ENCODE peak calls at places on chromosome 3, in five cellular contexts. C is right lobe of liver, U is cardiac fibroblast, N is suprapubic skin, K is uterus. J is an unnamed sample.

GRCh38 chr3:188352196-188352927 is 198.4 kb downstream of the LPP start:
- DNase-seq in N (no peak), C (no peak), K (no peak), U (no peak), J (no peak)

GRCh38 chr3:27943106-27943505 is 221.0 kb upstream of the EOMES start:
- DNase-seq in C (no peak), K (no peak), U (peak), N (no peak), J (peak)

GRCh38 chr3:18351069-18351628 is 74.0 kb downstream of the SATB1 start:
- DNase-seq in C (no peak), U (no peak), N (no peak), K (no peak), J (no peak)

GRCh38 chr3:125512135-125512920 is 7.7 kb downstream of the SNX4 start:
- DNase-seq in U (peak), N (no peak), K (no peak), C (no peak), J (peak)

GRCh38 chr3:37686225-37686624 is 175.5 kb upstream of the CTDSPL start:
- DNase-seq in C (no peak), U (no peak), K (no peak), N (no peak), J (no peak)

GRCh38 chr3:27653803-27654558 is 68.1 kb downstream of the EOMES start:
- DNase-seq in N (no peak), U (no peak), K (no peak), C (no peak), J (no peak)

GRCh38 chr3:12229144-12229871 is 59.6 kb upstream of the PPARG start:
- DNase-seq in N (no peak), C (no peak), K (no peak), U (no peak), J (no peak)

GRCh38 chr3:157176108-157176507 is 16.2 kb upstream of the CCNL1 start:
- DNase-seq in U (peak), C (no peak), N (no peak), K (no peak), J (no peak)

GRCh38 chr3:172836390-172836997 is 86.0 kb downstream of the ECT2 start:
- DNase-seq in U (peak), N (no peak), K (peak), C (no peak), J (peak)

GRCh38 chr3:40042752-40043443 is 233.5 kb downstream of the MYRIP start:
- DNase-seq in K (no peak), N (no peak), C (no peak), U (no peak), J (no peak)

GRCh38 chr3:42980209-42980608 is 1.1 kb downstream of the GASK1A start:
- DNase-seq in K (no peak), U (no peak), N (no peak), C (no peak), J (no peak)

GRCh38 chr3:172749201-172749965 is 1.1 kb upstream of the ECT2 start:
- DNase-seq in C (no peak), U (peak), K (peak), N (no peak), J (no peak)

GRCh38 chr3:158573714-158574113 is 2.7 kb downstream of the MLF1 start:
- DNase-seq in C (no peak), N (no peak), U (no peak), K (no peak), J (no peak)

GRCh38 chr3:115999598-115999997 is 376.3 kb downstream of the GAP43 start:
- DNase-seq in C (no peak), K (no peak), U (no peak), N (no peak), J (no peak)

GRCh38 chr3:25603703-25604102 is 61.0 kb downstream of the TOP2B start:
- DNase-seq in K (no peak), C (no peak), N (no peak), U (peak), J (no peak)

GRCh38 chr3:124492824-124493223 is 237.4 kb upstream of the UMPS start:
- DNase-seq in N (no peak), K (peak), C (peak), U (peak), J (peak)

GRCh38 chr3:46031747-46032146 is 4.5 kb upstream of the XCR1 start:
- DNase-seq in N (no peak), K (no peak), U (no peak), C (no peak), J (no peak)

GRCh38 chr3:10703875-10704274 is 112.2 kb upstream of the SLC6A11 start:
- DNase-seq in C (no peak), N (no peak), K (no peak), U (peak), J (peak)

GRCh38 chr3:67400476-67400875 is 253.9 kb downstream of the SUCLG2 start:
- DNase-seq in K (no peak), U (no peak), N (no peak), C (no peak), J (no peak)

GRCh38 chr3:51637941-51638471 is 33.0 kb upstream of the TEX264 start:
- DNase-seq in U (peak), K (no peak), C (no peak), N (no peak), J (peak)

GRCh38 chr3:21017115-21017852 is 733.7 kb downstream of the ZNF385D start:
- DNase-seq in U (peak), N (no peak), K (no peak), C (no peak), J (no peak)

GRCh38 chr3:69250014-69250413 is 127.6 kb upstream of the LMOD3 start:
- DNase-seq in U (peak), K (no peak), N (no peak), C (peak), J (peak)

GRCh38 chr3:72997421-72997961 is 880 bp downstream of the PPP4R2 start:
- DNase-seq in K (no peak), N (no peak), U (peak), C (no peak), J (peak)

GRCh38 chr3:12490547-12490946 is 6.3 kb downstream of the TSEN2 start:
- DNase-seq in K (no peak), C (no peak), U (peak), N (no peak), J (no peak)

GRCh38 chr3:197406266-197406665 is 107.9 kb upstream of the DLG1 start:
- DNase-seq in C (no peak), K (peak), N (no peak), U (peak), J (no peak)

GRCh38 chr3:72375237-72376154 is 472.7 kb downstream of the SHQ1 start:
- DNase-seq in K (no peak), C (no peak), U (no peak), N (no peak), J (peak)

GRCh38 chr3:38130219-38130618 is 6.7 kb downstream of the ACAA1 start:
- DNase-seq in U (no peak), N (no peak), K (no peak), C (no peak), J (no peak)

GRCh38 chr3:177195242-177195940 is 1.9 kb downstream of the TBL1XR1 start:
- DNase-seq in U (peak), N (no peak), C (no peak), K (peak), J (peak)

GRCh38 chr3:100697723-100698285 is 11.5 kb upstream of the TFG start:
- DNase-seq in U (no peak), N (no peak), C (peak), K (no peak), J (no peak)

GRCh38 chr3:170044795-170045244 is 7.0 kb downstream of the GPR160 start:
- DNase-seq in K (no peak), N (no peak), U (no peak), C (no peak), J (no peak)

GRCh38 chr3:38031022-38031994 is 1.9 kb upstream of the PLCD1 start:
- DNase-seq in U (peak), K (no peak), C (no peak), N (peak), J (peak)

GRCh38 chr3:56977561-56977889 is 82.9 kb upstream of the SPATA12 start:
- DNase-seq in C (no peak), U (no peak), K (no peak), N (no peak), J (no peak)

GRCh38 chr3:197420115-197420514 is 121.7 kb upstream of the DLG1 start:
- DNase-seq in C (no peak), U (no peak), K (no peak), N (no peak), J (no peak)

GRCh38 chr3:25155696-25156471 is 272.2 kb upstream of the RARB start:
- DNase-seq in N (no peak), C (no peak), K (no peak), U (no peak), J (no peak)

GRCh38 chr3:31533169-31533870 is 595 bp downstream of the STT3B start:
- DNase-seq in U (peak), C (peak), K (peak), N (peak), J (peak)

GRCh38 chr3:145251311-145251710 is 909.7 kb downstream of the PLOD2 start:
- DNase-seq in K (no peak), N (no peak), C (no peak), U (no peak), J (no peak)

GRCh38 chr3:195187609-195188529 is 83.1 kb downstream of the XXYLT1 start:
- DNase-seq in C (no peak), U (peak), N (no peak), K (peak), J (no peak)

GRCh38 chr3:160163259-160163878 is 61.9 kb upstream of the C3orf80 start:
- DNase-seq in U (peak), N (no peak), C (no peak), K (no peak), J (no peak)
- TF ChIP-seq CTCF in U (peak), N (no peak), C (peak), K (peak), J (peak)

DNA sequence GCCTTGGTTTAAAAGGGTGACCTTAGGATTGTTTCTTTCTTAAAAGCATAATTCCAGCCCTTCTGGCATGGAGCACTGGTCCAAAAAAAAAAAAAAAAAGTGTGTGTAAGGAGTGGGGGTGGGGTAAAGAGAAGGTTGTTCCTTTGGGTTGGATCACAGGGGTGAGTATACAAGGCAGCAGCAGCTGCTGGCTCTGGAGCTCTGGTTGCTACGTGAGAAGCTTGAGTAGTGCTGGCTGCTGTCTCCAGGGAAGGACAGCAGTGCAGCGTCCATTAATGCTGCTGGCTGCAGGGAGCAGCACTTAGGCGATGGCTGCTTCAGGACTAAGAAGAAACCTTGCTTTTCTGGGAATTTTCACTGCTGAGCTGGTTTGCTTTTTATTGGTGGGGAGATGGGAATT is 2.3 kb downstream of the SETD5 start:
- DNase-seq in C (peak), N (peak), K (peak), U (peak), J (no peak)
- TF ChIP-seq CTCF in C (no peak), N (no peak), K (no peak), U (peak), J (no peak)

GRCh38 chr3:178975320-178975719 is 96.3 kb downstream of the ZMAT3 start:
- DNase-seq in N (no peak), K (no peak), C (no peak), U (no peak), J (no peak)
- TF ChIP-seq CTCF in N (no peak), K (no peak), C (no peak), U (no peak), J (no peak)

DNA sequence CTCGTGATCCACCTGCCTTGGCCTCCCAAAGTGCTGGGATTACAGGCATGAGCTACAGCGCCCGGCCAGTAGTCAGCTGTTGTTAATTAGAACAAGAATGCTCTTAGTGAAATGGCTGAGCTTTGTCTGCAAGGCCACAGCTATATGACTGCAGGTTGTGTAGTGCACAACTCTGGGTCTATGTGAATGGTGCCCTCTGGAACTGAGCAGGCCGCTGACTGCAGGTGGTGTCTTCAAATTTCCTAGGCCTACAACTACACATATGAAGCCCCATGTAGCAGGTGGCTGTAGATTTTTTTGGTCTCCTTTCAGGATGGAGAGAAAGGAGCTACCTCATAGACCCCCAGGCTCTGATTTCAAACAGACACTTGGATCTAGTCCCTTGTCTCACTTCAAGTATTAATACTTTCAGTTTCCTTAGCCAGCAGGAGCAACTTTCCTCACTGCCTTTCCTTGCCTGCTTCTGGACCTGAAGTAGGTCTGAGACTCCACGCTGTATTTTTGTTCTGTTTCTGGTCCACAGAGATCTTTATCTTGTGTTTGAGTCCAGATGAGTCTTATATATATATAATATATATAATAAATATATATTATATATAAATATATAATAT is 86.9 kb downstream of the C3orf80 start:
- DNase-seq in U (no peak), N (no peak), C (no peak), K (no peak), J (peak)
- TF ChIP-seq CTCF in U (no peak), N (no peak), C (no peak), K (no peak), J (no peak)

GRCh38 chr3:134751831-134752230 is 43.2 kb upstream of the EPHB1 start:
- DNase-seq in N (no peak), C (no peak), U (peak), K (no peak), J (no peak)

GRCh38 chr3:134754768-134755559 is 40.1 kb upstream of the EPHB1 start:
- DNase-seq in N (no peak), K (no peak), C (no peak), U (peak), J (peak)

GRCh38 chr3:134755821-134756220 is 39.2 kb upstream of the EPHB1 start:
- DNase-seq in K (no peak), U (no peak), N (no peak), C (no peak), J (no peak)

GRCh38 chr3:134752761-134753461 is 42.1 kb upstream of the EPHB1 start:
- DNase-seq in N (no peak), C (no peak), K (no peak), U (no peak), J (no peak)

DNA sequence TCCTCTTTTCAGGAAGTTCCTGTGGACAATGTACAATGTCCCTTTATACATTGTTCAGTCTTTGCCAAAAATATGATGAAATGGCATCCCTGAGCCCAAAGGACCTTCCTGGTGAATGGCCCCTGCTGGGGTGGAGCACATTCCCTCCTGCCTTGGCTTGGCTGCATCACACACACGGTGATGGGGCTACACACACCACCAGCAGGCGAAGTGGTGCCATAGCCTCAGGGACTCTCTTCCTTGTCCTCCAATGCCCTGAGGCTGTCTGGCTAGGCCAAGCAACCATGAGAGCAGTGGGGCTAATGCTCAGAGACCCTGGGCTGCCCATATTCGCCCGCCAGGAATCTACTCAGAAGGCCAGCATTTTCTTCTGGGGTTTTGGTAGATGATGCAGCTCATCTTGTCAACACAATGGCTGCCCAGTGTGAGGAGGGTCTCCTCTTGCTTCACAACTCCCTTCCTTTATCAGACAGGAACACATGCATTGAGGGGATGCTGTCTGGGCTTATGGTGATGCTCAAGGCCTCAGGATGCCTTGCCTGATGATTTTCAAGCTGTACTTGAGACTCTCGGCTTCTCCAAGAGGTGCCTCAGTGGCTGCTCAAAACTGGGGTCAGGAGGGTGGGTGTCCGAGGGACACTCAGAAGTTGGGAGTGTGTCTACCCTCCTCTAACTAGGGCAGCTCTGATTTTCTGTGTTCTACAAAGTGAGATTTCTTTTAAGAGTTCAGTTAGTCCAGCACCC is 40.9 kb upstream of the EPHB1 start:
- DNase-seq in N (no peak), C (no peak), U (peak), K (no peak), J (no peak)
- TF ChIP-seq CTCF in N (no peak), C (no peak), U (no peak), K (no peak), J (no peak)